ENCODE peak calls at places on chromosomes 13 and 19, in four cellular contexts. H is stimulated activated naive CD4-positive, alpha-beta T cell; T is amniotic stem cell; O is effector CD4-positive, alpha-beta T cell. S is an unnamed sample.

GRCh38 chr13:21324793-21325192 is 134.3 kb downstream of the ZDHHC20 start:
- DNase-seq in O (no peak), H (no peak), T (no peak), S (no peak)

GRCh38 chr13:102017248-102017647 is 384.6 kb downstream of the FGF14 start:
- DNase-seq in O (no peak), T (no peak), H (no peak), S (no peak)

GRCh38 chr19:14116918-14117578 is 514 bp downstream of the PRKACA start:
- DNase-seq in O (no peak), H (no peak), T (no peak), S (peak; percentile 18)

GRCh38 chr19:27672309-27673047 is 1540.5 kb downstream of the UQCRFS1 start:
- DNase-seq in O (no peak), T (no peak), H (no peak), S (no peak)

GRCh38 chr13:27126877-27127276 is 44.7 kb downstream of the USP12 start:
- DNase-seq in H (no peak), T (no peak), O (no peak), S (no peak)

GRCh38 chr19:4776436-4777205 is 14.9 kb upstream of the FEM1A start:
- DNase-seq in T (no peak), O (no peak), H (no peak), S (no peak)

GRCh38 chr13:94333131-94333820 is 146.2 kb downstream of the DCT start:
- DNase-seq in O (no peak), T (no peak), H (no peak), S (no peak)

GRCh38 chr19:45443462-45444317 is 20.0 kb upstream of the ERCC1 start:
- DNase-seq in O (peak; percentile 31), T (peak; percentile 83), H (peak; percentile 10), S (peak; percentile 51)

GRCh38 chr13:73740681-73741080 is 393.5 kb downstream of the KLF12 start:
- DNase-seq in H (no peak), T (no peak), O (no peak), S (no peak)

GRCh38 chr13:28603033-28603664 is 55.8 kb upstream of the POMP start:
- DNase-seq in O (no peak), T (no peak), H (no peak), S (no peak)

GRCh38 chr13:79990048-79990447 is 350.9 kb downstream of the SPRY2 start:
- DNase-seq in H (no peak), O (no peak), T (no peak), S (no peak)

GRCh38 chr19:39401549-39402416 is 4.9 kb upstream of the ZFP36 start:
- DNase-seq in H (peak; percentile 79), O (peak; percentile 87), T (no peak), S (peak; percentile 63)

GRCh38 chr19:11549386-11549953 is 9.6 kb downstream of the ELOF1 start:
- DNase-seq in T (no peak), O (no peak), H (no peak), S (no peak)

GRCh38 chr13:67075239-67075638 is 154.9 kb downstream of the PCDH9 start:
- DNase-seq in O (no peak), T (no peak), H (no peak), S (no peak)

GRCh38 chr13:43054803-43055802 is 31.7 kb downstream of the DNAJC15 start:
- DNase-seq in O (no peak), T (no peak), H (no peak), S (no peak)

S was measured in effector CD8-positive, alpha-beta T cell.